ENCODE peak calls at places on chromosomes 3 and 15, in four cellular contexts. K is GM18507, G is SJSA1, D is AG04449. U is an unnamed sample.

GRCh38 chr15:55823191-55823670 is 80.3 kb upstream of the PRTG start:
- DNase-seq in K (no peak), G (no peak), D (peak; percentile 78), U (no peak)

GRCh38 chr3:194142156-194142910 is 6.4 kb downstream of the HES1 start:
- DNase-seq in K (no peak), G (no peak), D (no peak), U (no peak)

GRCh38 chr3:155001289-155002007 is 78.7 kb upstream of the MME start:
- DNase-seq in K (no peak), G (no peak), D (no peak), U (no peak)

GRCh38 chr3:100521439-100521845 is 29.0 kb downstream of the TMEM45A start:
- DNase-seq in K (no peak), G (no peak), D (no peak), U (no peak)

GRCh38 chr3:8464668-8465067 is 37.0 kb upstream of the LMCD1 start:
- DNase-seq in K (no peak), G (no peak), D (no peak), U (no peak)

GRCh38 chr15:51621917-51622268 is 678 bp downstream of the DMXL2 start:
- DNase-seq in K (peak; percentile 32), G (peak; percentile 58), D (no peak), U (no peak)

GRCh38 chr3:124133366-124133940 is 141.5 kb upstream of the ROPN1 start:
- DNase-seq in K (no peak), G (peak; percentile 79), D (no peak), U (no peak)

GRCh38 chr3:138608322-138609214 is at the start of gene FAIM:
- DNase-seq in K (peak; percentile 53), G (peak; percentile 64), D (no peak), U (peak; percentile 96)

GRCh38 chr3:171459130-171459941 is 869 bp downstream of the TNIK start:
- DNase-seq in K (no peak), G (no peak), D (no peak), U (peak; percentile 86)

GRCh38 chr3:187971629-187972028 is 182.3 kb upstream of the LPP start:
- DNase-seq in K (no peak), G (no peak), D (no peak), U (no peak)

GRCh38 chr3:101017048-101017447 is 23.8 kb upstream of the ABI3BP start:
- DNase-seq in K (no peak), G (no peak), D (no peak), U (no peak)

GRCh38 chr3:174659516-174659915 is 199.6 kb upstream of the NAALADL2 start:
- DNase-seq in K (no peak), G (no peak), D (no peak), U (no peak)

GRCh38 chr3:39180183-39180545 is 12.2 kb downstream of the XIRP1 start:
- DNase-seq in K (no peak), G (no peak), D (no peak), U (no peak)

GRCh38 chr3:196108075-196108743 is 26.3 kb upstream of the TFRC start:
- DNase-seq in K (no peak), G (no peak), D (no peak), U (no peak)

GRCh38 chr15:29435811-29436210 is 166.2 kb upstream of the NSMCE3 start:
- DNase-seq in K (no peak), G (no peak), D (peak; percentile 10), U (no peak)

GRCh38 chr3:53547327-53547726 is 52.9 kb downstream of the CACNA1D start:
- DNase-seq in K (no peak), G (no peak), D (no peak), U (no peak)

GRCh38 chr3:156489462-156489911 is 65.4 kb downstream of the SSR3 start:
- DNase-seq in K (no peak), G (no peak), D (no peak), U (no peak)

GRCh38 chr3:25693238-25693637 is 28.5 kb upstream of the TOP2B start:
- DNase-seq in K (no peak), G (no peak), D (no peak), U (no peak)

GRCh38 chr15:80942746-80943565 is 46.7 kb downstream of the MESD start:
- DNase-seq in K (no peak), G (no peak), D (no peak), U (no peak)

GRCh38 chr15:99961011-99961441 is 227.8 kb upstream of the LYSMD4 start:
- DNase-seq in K (no peak), G (peak; percentile 38), D (no peak), U (no peak)

GRCh38 chr15:78437107-78437761 is 782 bp upstream of the IREB2 start:
- DNase-seq in K (no peak), G (no peak), D (no peak), U (no peak)

GRCh38 chr3:32569540-32570425 is 875 bp downstream of the DYNC1LI1 start:
- DNase-seq in K (no peak), G (peak; percentile 60), D (no peak), U (peak; percentile 82)

GRCh38 chr3:11455977-11456376 is 183.8 kb downstream of the ATG7 start:
- DNase-seq in K (no peak), G (peak; percentile 47), D (peak; percentile 75), U (no peak)

GRCh38 chr3:51710631-51711351 is 3.9 kb downstream of the GRM2 start:
- DNase-seq in K (no peak), G (peak; percentile 31), D (no peak), U (no peak)

GRCh38 chr15:66294157-66294931 is 976 bp downstream of the DIS3L start:
- DNase-seq in K (no peak), G (peak; percentile 78), D (peak; percentile 50), U (no peak)

GRCh38 chr15:48190932-48191573 is 412 bp upstream of the CTXN2 start:
- DNase-seq in K (no peak), G (peak; percentile 67), D (no peak), U (peak; percentile 73)

GRCh38 chr3:57234613-57235575 is 7.4 kb downstream of the APPL1 start:
- DNase-seq in K (no peak), G (no peak), D (no peak), U (no peak)

GRCh38 chr3:170037463-170038433 is at the start of gene GPR160:
- DNase-seq in K (peak; percentile 56), G (peak; percentile 54), D (no peak), U (peak; percentile 76)

GRCh38 chr15:99333981-99334380 is 82.7 kb downstream of the LRRC28 start:
- DNase-seq in K (no peak), G (no peak), D (no peak), U (no peak)

GRCh38 chr3:38549486-38549885 is 53.3 kb downstream of the EXOG start:
- DNase-seq in K (no peak), G (no peak), D (no peak), U (no peak)

GRCh38 chr3:134608957-134609525 is 41.8 kb downstream of the KY start:
- DNase-seq in K (no peak), G (no peak), D (no peak), U (no peak)

U was measured in retina.